ENCODE peak calls at places on chromosomes 11 and 22, in ten cellular contexts. One of them, this sample, is unnamed.

GRCh38 chr11:3104961-3105790 is 48.0 kb upstream of the CARS1 start:
- DNase-seq in activated T-cell treated with anti-CD3 and anti-CD28 coated beads for 1 hour: no peak
- DNase-seq in non-pigmented ciliary epithelial cell: no peak
- DNase-seq in activated CD4-positive, alpha-beta T cell treated with anti-CD3 and anti-CD28 coated beads, Interleukin-2, amount 50 U/mL, for 1 hour: no peak
- DNase-seq in heart left ventricle: no peak
- DNase-seq in pancreas: no peak
- DNase-seq in pulmonary artery endothelial cell: no peak
- DNase-seq in T-helper 9 cell: no peak
- DNase-seq in posterior vena cava: peak
- DNase-seq in mesendoderm: no peak
- DNase-seq in this sample: peak

GRCh38 chr11:534592-535518 is 521 bp downstream of the HRAS start:
- DNase-seq in activated T-cell treated with anti-CD3 and anti-CD28 coated beads for 1 hour: no peak
- DNase-seq in heart left ventricle: peak
- DNase-seq in mesendoderm: peak
- DNase-seq in posterior vena cava: peak
- DNase-seq in non-pigmented ciliary epithelial cell: no peak
- DNase-seq in activated CD4-positive, alpha-beta T cell treated with anti-CD3 and anti-CD28 coated beads, Interleukin-2, amount 50 U/mL, for 1 hour: peak
- DNase-seq in pancreas: peak
- DNase-seq in T-helper 9 cell: no peak
- DNase-seq in pulmonary artery endothelial cell: no peak
- DNase-seq in this sample: peak

GRCh38 chr11:13649619-13650018 is 18.8 kb upstream of the FAR1 start:
- DNase-seq in mesendoderm: no peak
- DNase-seq in pulmonary artery endothelial cell: no peak
- DNase-seq in T-helper 9 cell: no peak
- DNase-seq in pancreas: no peak
- DNase-seq in heart left ventricle: no peak
- DNase-seq in activated T-cell treated with anti-CD3 and anti-CD28 coated beads for 1 hour: no peak
- DNase-seq in activated CD4-positive, alpha-beta T cell treated with anti-CD3 and anti-CD28 coated beads, Interleukin-2, amount 50 U/mL, for 1 hour: no peak
- DNase-seq in non-pigmented ciliary epithelial cell: no peak
- DNase-seq in posterior vena cava: no peak
- DNase-seq in this sample: no peak

GRCh38 chr22:39734866-39735265 is 158.7 kb downstream of the ENTHD1 start:
- DNase-seq in T-helper 9 cell: no peak
- DNase-seq in mesendoderm: no peak
- DNase-seq in non-pigmented ciliary epithelial cell: no peak
- DNase-seq in heart left ventricle: no peak
- DNase-seq in pancreas: no peak
- DNase-seq in activated CD4-positive, alpha-beta T cell treated with anti-CD3 and anti-CD28 coated beads, Interleukin-2, amount 50 U/mL, for 1 hour: no peak
- DNase-seq in activated T-cell treated with anti-CD3 and anti-CD28 coated beads for 1 hour: no peak
- DNase-seq in posterior vena cava: no peak
- DNase-seq in pulmonary artery endothelial cell: no peak
- DNase-seq in this sample: no peak

GRCh38 chr11:15688351-15688792 is 573.6 kb downstream of the INSC start:
- DNase-seq in mesendoderm: no peak
- DNase-seq in activated T-cell treated with anti-CD3 and anti-CD28 coated beads for 1 hour: no peak
- DNase-seq in posterior vena cava: peak
- DNase-seq in T-helper 9 cell: no peak
- DNase-seq in heart left ventricle: peak
- DNase-seq in pancreas: no peak
- DNase-seq in pulmonary artery endothelial cell: no peak
- DNase-seq in activated CD4-positive, alpha-beta T cell treated with anti-CD3 and anti-CD28 coated beads, Interleukin-2, amount 50 U/mL, for 1 hour: no peak
- DNase-seq in non-pigmented ciliary epithelial cell: no peak
- DNase-seq in this sample: no peak

GRCh38 chr11:122977455-122978302 is 4.0 kb downstream of the BSX start:
- DNase-seq in T-helper 9 cell: no peak
- DNase-seq in pulmonary artery endothelial cell: no peak
- DNase-seq in activated CD4-positive, alpha-beta T cell treated with anti-CD3 and anti-CD28 coated beads, Interleukin-2, amount 50 U/mL, for 1 hour: no peak
- DNase-seq in pancreas: no peak
- DNase-seq in posterior vena cava: no peak
- DNase-seq in activated T-cell treated with anti-CD3 and anti-CD28 coated beads for 1 hour: no peak
- DNase-seq in non-pigmented ciliary epithelial cell: no peak
- DNase-seq in mesendoderm: peak
- DNase-seq in heart left ventricle: no peak
- DNase-seq in this sample: peak

GRCh38 chr22:27892064-27892463 is 27.0 kb downstream of the PITPNB start:
- DNase-seq in activated T-cell treated with anti-CD3 and anti-CD28 coated beads for 1 hour: no peak
- DNase-seq in pancreas: no peak
- DNase-seq in T-helper 9 cell: no peak
- DNase-seq in pulmonary artery endothelial cell: no peak
- DNase-seq in posterior vena cava: no peak
- DNase-seq in heart left ventricle: peak
- DNase-seq in activated CD4-positive, alpha-beta T cell treated with anti-CD3 and anti-CD28 coated beads, Interleukin-2, amount 50 U/mL, for 1 hour: no peak
- DNase-seq in mesendoderm: no peak
- DNase-seq in non-pigmented ciliary epithelial cell: no peak
- DNase-seq in this sample: peak

GRCh38 chr11:70618471-70619101 is 220.3 kb downstream of the CTTN start:
- DNase-seq in non-pigmented ciliary epithelial cell: no peak
- DNase-seq in heart left ventricle: no peak
- DNase-seq in activated T-cell treated with anti-CD3 and anti-CD28 coated beads for 1 hour: no peak
- DNase-seq in mesendoderm: no peak
- DNase-seq in activated CD4-positive, alpha-beta T cell treated with anti-CD3 and anti-CD28 coated beads, Interleukin-2, amount 50 U/mL, for 1 hour: no peak
- DNase-seq in pulmonary artery endothelial cell: no peak
- DNase-seq in T-helper 9 cell: no peak
- DNase-seq in pancreas: no peak
- DNase-seq in posterior vena cava: no peak
- DNase-seq in this sample: no peak

GRCh38 chr11:69703711-69704507 is at the start of gene FGF19:
- DNase-seq in activated T-cell treated with anti-CD3 and anti-CD28 coated beads for 1 hour: no peak
- DNase-seq in activated CD4-positive, alpha-beta T cell treated with anti-CD3 and anti-CD28 coated beads, Interleukin-2, amount 50 U/mL, for 1 hour: no peak
- DNase-seq in pancreas: no peak
- DNase-seq in non-pigmented ciliary epithelial cell: no peak
- DNase-seq in posterior vena cava: no peak
- DNase-seq in heart left ventricle: no peak
- DNase-seq in mesendoderm: peak
- DNase-seq in T-helper 9 cell: no peak
- DNase-seq in pulmonary artery endothelial cell: no peak
- DNase-seq in this sample: no peak

GRCh38 chr22:36328635-36329216 is 59.0 kb downstream of the MYH9 start:
- DNase-seq in pancreas: peak
- DNase-seq in activated CD4-positive, alpha-beta T cell treated with anti-CD3 and anti-CD28 coated beads, Interleukin-2, amount 50 U/mL, for 1 hour: peak
- DNase-seq in non-pigmented ciliary epithelial cell: peak
- DNase-seq in activated T-cell treated with anti-CD3 and anti-CD28 coated beads for 1 hour: no peak
- DNase-seq in heart left ventricle: peak
- DNase-seq in posterior vena cava: peak
- DNase-seq in pulmonary artery endothelial cell: no peak
- DNase-seq in mesendoderm: peak
- DNase-seq in T-helper 9 cell: no peak
- DNase-seq in this sample: peak

GRCh38 chr11:2327032-2327431 is 25.2 kb downstream of the TSPAN32 start:
- DNase-seq in mesendoderm: no peak
- DNase-seq in activated CD4-positive, alpha-beta T cell treated with anti-CD3 and anti-CD28 coated beads, Interleukin-2, amount 50 U/mL, for 1 hour: no peak
- DNase-seq in T-helper 9 cell: no peak
- DNase-seq in activated T-cell treated with anti-CD3 and anti-CD28 coated beads for 1 hour: no peak
- DNase-seq in heart left ventricle: no peak
- DNase-seq in non-pigmented ciliary epithelial cell: no peak
- DNase-seq in pancreas: no peak
- DNase-seq in posterior vena cava: no peak
- DNase-seq in pulmonary artery endothelial cell: no peak
- DNase-seq in this sample: no peak

This sample was measured in islet precursor cell.